ENCODE peak calls at places on chromosome 12, in six cellular contexts. P, X, D, I, H and G are unnamed samples.

GRCh38 chr12:11998944-11999315 is 71.8 kb upstream of the BCL2L14 start:
- DNase-seq in D (no peak), P (no peak), X (no peak), I (no peak), H (no peak), G (no peak)

GRCh38 chr12:30614031-30614430 is 81.6 kb downstream of the IPO8 start:
- DNase-seq in H (no peak), I (no peak), X (no peak), D (no peak), P (no peak), G (no peak)

GRCh38 chr12:64205542-64205941 is 16.6 kb downstream of the KICS2 start:
- DNase-seq in P (no peak), X (no peak), I (no peak), D (no peak), H (no peak), G (no peak)

GRCh38 chr12:57623811-57624390 is 9.1 kb downstream of the B4GALNT1 start:
- DNase-seq in P (no peak), D (no peak), H (no peak), I (no peak), X (no peak), G (no peak)

GRCh38 chr12:6919588-6919987 is 5.2 kb downstream of the ENO2 start:
- DNase-seq in P (no peak), D (no peak), I (no peak), H (no peak), X (no peak), G (no peak)

GRCh38 chr12:51246254-51246853 is 7.7 kb downstream of the DAZAP2 start:
- DNase-seq in X (peak), I (no peak), H (no peak), P (no peak), D (no peak), G (no peak)

GRCh38 chr12:57280234-57281062 is 29.5 kb upstream of the STAC3 start:
- DNase-seq in I (no peak), P (no peak), H (no peak), X (peak), D (peak), G (no peak)

GRCh38 chr12:5807538-5808219 is 137.4 kb downstream of the ANO2 start:
- DNase-seq in I (no peak), X (no peak), H (no peak), D (no peak), P (no peak), G (no peak)

GRCh38 chr12:96053476-96054261 is 18.3 kb upstream of the LTA4H start:
- DNase-seq in I (no peak), D (no peak), X (no peak), H (no peak), P (no peak), G (no peak)

GRCh38 chr12:48572326-48572725 is 2.5 kb upstream of the LALBA start:
- DNase-seq in P (no peak), H (no peak), D (no peak), I (no peak), X (no peak), G (no peak)

GRCh38 chr12:2017724-2018337 is 13.6 kb upstream of the DCP1B start:
- DNase-seq in P (no peak), H (no peak), I (no peak), D (no peak), X (no peak), G (no peak)

GRCh38 chr12:56581418-56582145 is 48.5 kb downstream of the BAZ2A start:
- DNase-seq in I (no peak), H (no peak), X (peak), D (no peak), P (no peak), G (no peak)

GRCh38 chr12:120457133-120457532 is 10.9 kb downstream of the GATC start:
- DNase-seq in I (peak), D (no peak), X (no peak), P (no peak), H (no peak), G (no peak)

GRCh38 chr12:12614342-12614741 is 2.7 kb downstream of the CREBL2 start:
- DNase-seq in D (no peak), H (no peak), X (no peak), I (no peak), P (no peak), G (no peak)

GRCh38 chr12:50734409-50735263 is 29.3 kb upstream of the ATF1 start:
- DNase-seq in D (no peak), I (peak), H (no peak), P (no peak), X (no peak), G (no peak)

GRCh38 chr12:68482660-68483059 is 128.0 kb upstream of the RAP1B start:
- DNase-seq in X (no peak), H (no peak), P (no peak), I (no peak), D (no peak), G (no peak)

GRCh38 chr12:10226086-10226485 is 13.4 kb downstream of the GABARAPL1 start:
- DNase-seq in I (no peak), P (no peak), D (no peak), H (no peak), X (no peak), G (no peak)

GRCh38 chr12:114826233-114826632 is 142.3 kb upstream of the TBX3 start:
- DNase-seq in X (no peak), H (no peak), D (no peak), I (no peak), P (no peak), G (no peak)

GRCh38 chr12:10361084-10361483 is 28.8 kb downstream of the KLRK1 start:
- DNase-seq in P (no peak), H (no peak), I (no peak), D (no peak), X (no peak), G (no peak)

GRCh38 chr12:120663741-120664140 is 23.2 kb upstream of the MLEC start:
- DNase-seq in X (no peak), I (no peak), D (no peak), H (no peak), P (no peak), G (no peak)

DNA sequence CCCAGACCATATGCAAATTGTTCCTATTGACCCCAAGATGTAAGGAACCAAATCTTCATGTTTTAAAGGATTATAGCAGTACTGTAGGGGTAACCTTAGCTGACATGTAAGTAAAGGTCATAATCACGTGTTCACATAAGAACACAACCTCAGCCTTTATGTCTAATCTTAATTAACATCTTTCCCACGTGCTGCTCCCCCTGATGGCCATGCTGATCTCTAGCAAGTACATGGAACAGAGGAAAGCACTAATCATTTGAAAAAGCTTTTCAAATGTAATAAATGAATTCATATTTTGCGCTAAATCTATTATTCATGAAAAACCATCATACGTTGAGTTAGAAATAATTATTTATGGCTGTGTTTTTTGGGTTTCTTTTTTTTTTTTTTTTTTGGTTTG is 30.5 kb upstream of the ITPR2 start:
- DNase-seq in P (no peak), H (no peak), X (no peak), I (no peak), D (no peak), G (no peak)
- TF ChIP-seq CTCF in P (no peak), H (peak), X (peak), I (no peak), D (no peak), G (peak)

GRCh38 chr12:70617450-70617849 is 19.8 kb downstream of the PTPRB start:
- DNase-seq in H (no peak), I (no peak), D (no peak), X (no peak), P (no peak), G (no peak)

GRCh38 chr12:70619471-70620152 is 17.6 kb downstream of the PTPRB start:
- DNase-seq in X (peak), H (no peak), P (no peak), I (no peak), D (no peak), G (no peak)

GRCh38 chr12:70615177-70615576 is 22.1 kb downstream of the PTPRB start:
- DNase-seq in X (no peak), P (no peak), D (no peak), H (no peak), I (no peak), G (no peak)

GRCh38 chr12:70618371-70618770 is 18.9 kb downstream of the PTPRB start:
- DNase-seq in I (no peak), D (no peak), H (no peak), X (no peak), P (no peak), G (no peak)
- TF ChIP-seq CTCF in I (no peak), D (no peak), H (no peak), X (no peak), P (no peak), G (no peak)

GRCh38 chr12:32947203-32947795 is 50.7 kb upstream of the PKP2 start:
- DNase-seq in D (no peak), H (no peak), X (no peak), P (no peak), I (no peak), G (no peak)
- TF ChIP-seq CTCF in D (no peak), H (peak), X (no peak), P (no peak), I (no peak), G (peak)

GRCh38 chr12:110906088-110906487 is 14.3 kb downstream of the MYL2 start:
- DNase-seq in X (no peak), P (no peak), I (no peak), H (no peak), D (no peak), G (no peak)
- TF ChIP-seq CTCF in X (no peak), P (no peak), I (no peak), H (no peak), D (no peak), G (peak)

DNA sequence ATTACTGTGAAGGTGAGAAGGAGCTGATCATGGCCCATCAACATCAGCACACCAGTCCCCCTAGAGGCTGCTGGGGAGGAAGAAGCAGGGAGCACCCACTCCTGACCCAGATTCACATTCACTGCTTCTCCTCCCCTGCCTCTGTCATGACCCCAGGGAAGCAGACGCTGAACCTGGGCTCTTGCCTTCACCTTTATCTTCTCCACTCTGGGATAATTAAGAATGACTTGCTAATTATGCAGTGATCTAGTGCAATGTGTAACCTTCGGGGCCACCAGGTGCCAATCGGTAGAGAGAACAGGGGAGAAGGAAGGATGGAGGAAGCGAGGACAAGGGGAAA is 44.4 kb upstream of the IQSEC3 start:
- DNase-seq in H (no peak), P (no peak), X (no peak), I (no peak), D (no peak), G (no peak)
- TF ChIP-seq CTCF in H (no peak), P (no peak), X (no peak), I (no peak), D (no peak), G (no peak)

GRCh38 chr12:131757111-131757510 is 46.2 kb downstream of the SFSWAP start:
- DNase-seq in P (peak), H (no peak), I (no peak), X (no peak), D (no peak), G (no peak)

GRCh38 chr12:131754184-131754583 is 43.3 kb downstream of the SFSWAP start:
- DNase-seq in P (peak), I (no peak), D (no peak), H (no peak), X (no peak), G (no peak)

GRCh38 chr12:131753757-131754156 is 42.9 kb downstream of the SFSWAP start:
- DNase-seq in X (no peak), D (no peak), P (no peak), I (no peak), H (no peak), G (no peak)

GRCh38 chr12:131756441-131756840 is 45.6 kb downstream of the SFSWAP start:
- DNase-seq in D (no peak), P (peak), H (no peak), X (no peak), I (no peak), G (no peak)

GRCh38 chr12:131755305-131756113 is 44.6 kb downstream of the SFSWAP start:
- DNase-seq in H (no peak), P (peak), I (peak), X (no peak), D (no peak), G (no peak)
- TF ChIP-seq CTCF in H (peak), P (no peak), I (peak), X (no peak), D (no peak), G (peak)

GRCh38 chr12:117685115-117685926 is 283.5 kb downstream of the KSR2 start:
- DNase-seq in D (no peak), H (no peak), X (peak), P (no peak), I (peak), G (no peak)
- TF ChIP-seq CTCF in D (no peak), H (no peak), X (no peak), P (no peak), I (no peak), G (no peak)

DNA sequence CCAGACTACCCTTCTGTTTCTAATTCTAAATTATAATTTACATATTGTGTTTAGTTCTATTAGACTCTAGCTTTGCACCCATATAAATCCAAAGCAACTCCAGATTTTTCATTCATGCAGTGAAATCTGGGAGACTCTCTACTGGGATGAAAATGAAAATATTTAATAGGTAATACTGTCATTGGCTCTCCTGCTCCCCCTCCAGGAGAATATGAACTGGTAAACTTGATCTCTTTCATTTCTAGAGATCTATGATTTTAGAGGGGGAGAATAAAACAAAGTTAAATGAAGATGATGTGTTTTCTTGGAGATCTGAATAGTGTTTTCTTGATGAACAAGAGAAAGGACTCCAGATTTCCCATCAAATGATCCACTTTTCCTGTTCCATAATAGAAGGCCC is 104.3 kb upstream of the TMCC3 start:
- DNase-seq in I (no peak), H (no peak), D (no peak), X (no peak), P (no peak), G (no peak)
- TF ChIP-seq CTCF in I (no peak), H (no peak), D (no peak), X (peak), P (no peak), G (no peak)

DNA sequence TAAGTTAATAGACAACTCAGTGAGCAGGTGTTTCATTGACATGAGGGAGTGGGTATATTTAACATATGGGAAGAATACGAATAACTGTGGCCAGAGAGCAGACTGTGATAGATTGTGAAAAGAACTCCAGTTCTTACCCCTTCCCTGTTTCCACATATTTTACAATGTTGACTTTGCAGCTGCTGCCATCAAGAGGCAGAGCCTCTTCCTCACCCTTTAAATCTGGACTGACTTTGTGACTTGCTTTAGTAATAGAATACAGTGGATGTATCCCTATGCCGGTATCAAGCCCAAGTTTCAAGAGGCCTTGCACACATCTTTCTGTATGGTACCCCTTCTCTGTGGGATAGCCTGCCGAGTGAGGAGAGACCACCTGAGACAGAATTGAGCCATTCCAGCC is 356.7 kb downstream of the ETNK1 start:
- DNase-seq in D (no peak), H (no peak), I (no peak), P (no peak), X (peak), G (no peak)
- TF ChIP-seq CTCF in D (no peak), H (no peak), I (no peak), P (no peak), X (no peak), G (peak)

GRCh38 chr12:108647199-108647935 is 13.7 kb upstream of the SELPLG start:
- DNase-seq in D (no peak), X (no peak), P (no peak), H (no peak), I (no peak), G (no peak)
- TF ChIP-seq CTCF in D (no peak), X (no peak), P (no peak), H (no peak), I (no peak), G (no peak)